ENCODE peak calls at places on chromosomes 4 and X, in eight cellular contexts. N is fibroblast of villous mesenchyme, I is left ventricle myocardium inferior, W is choroid plexus epithelial cell, O is GM12865, Z is astrocyte of the cerebellum, S is Caco-2, J is cardiac fibroblast. P is an unnamed sample.

GRCh38 chr4:46432923-46433322 is 43.0 kb upstream of the GABRA2 start:
- DNase-seq in O (no peak), J (peak; percentile 57), W (peak; percentile 71), Z (peak; percentile 39), I (no peak), S (no peak), N (peak; percentile 67), P (no peak)

GRCh38 chr4:156195914-156196313 is 242.2 kb upstream of the CTSO start:
- DNase-seq in S (no peak), O (peak; percentile 70), J (no peak), N (peak; percentile 7), W (peak; percentile 55), I (no peak), Z (no peak), P (no peak)

GRCh38 chrX:111322231-111322855 is 52.1 kb upstream of the CAPN6 start:
- DNase-seq in I (no peak), S (no peak), W (peak; percentile 1), Z (peak; percentile 19), O (no peak), J (no peak), N (no peak), P (no peak)

GRCh38 chr4:8039290-8039689 is 99.6 kb upstream of the AFAP1 start:
- DNase-seq in N (no peak), W (peak; percentile 10), Z (no peak), O (peak; percentile 24), J (no peak), I (no peak), S (no peak), P (no peak)

GRCh38 chr4:54322817-54323417 is 93.8 kb downstream of the PDGFRA start:
- DNase-seq in J (peak; percentile 75), W (peak; percentile 80), I (peak; percentile 43), N (peak; percentile 55), O (peak; percentile 79), S (peak; percentile 79), Z (peak; percentile 46), P (peak; percentile 3)

GRCh38 chrX:122866527-122866926 is 317.6 kb upstream of the GRIA3 start:
- DNase-seq in W (peak; percentile 83), O (no peak), I (no peak), J (peak; percentile 93), N (peak; percentile 71), S (peak; percentile 2), Z (no peak), P (peak; percentile 76)

GRCh38 chr4:93791570-93792195 is 36.9 kb upstream of the ATOH1 start:
- DNase-seq in I (no peak), J (peak; percentile 65), N (peak; percentile 43), O (peak; percentile 58), S (peak; percentile 57), W (peak; percentile 71), Z (peak; percentile 37), P (peak; percentile 5)

GRCh38 chr4:188779586-188779985 is 640.3 kb downstream of the TRIML1 start:
- DNase-seq in I (no peak), N (peak; percentile 5), W (peak; percentile 0), S (no peak), O (no peak), J (peak; percentile 67), Z (no peak), P (no peak)

GRCh38 chr4:76212301-76212700 is 1.3 kb downstream of the SCARB2 start:
- DNase-seq in N (no peak), J (peak; percentile 25), Z (no peak), I (no peak), O (no peak), W (no peak), S (no peak), P (no peak)

GRCh38 chrX:34585561-34585960 is 71.5 kb downstream of the TMEM47 start:
- DNase-seq in J (peak; percentile 16), I (no peak), Z (no peak), W (peak; percentile 7), S (no peak), N (no peak), O (no peak), P (no peak)

GRCh38 chrX:150324035-150324728 is 38.9 kb upstream of the MAMLD1 start:
- DNase-seq in S (no peak), O (no peak), I (no peak), W (peak; percentile 88), J (peak; percentile 89), N (peak; percentile 83), Z (peak; percentile 71), P (peak; percentile 37)

GRCh38 chr4:82842593-82842992 is 44.0 kb upstream of the SCD5 start:
- DNase-seq in I (no peak), Z (peak; percentile 8), S (peak; percentile 13), J (peak; percentile 39), N (peak; percentile 21), W (peak; percentile 58), O (no peak), P (no peak)

GRCh38 chr4:10115657-10116624 is 658 bp downstream of the WDR1 start:
- DNase-seq in Z (no peak), S (peak; percentile 75), O (peak; percentile 79), J (peak; percentile 49), N (peak; percentile 34), W (peak; percentile 55), I (no peak), P (no peak)

GRCh38 chrX:70525733-70526132 is 81.1 kb downstream of the DLG3 start:
- DNase-seq in Z (no peak), W (peak; percentile 6), J (no peak), N (no peak), I (no peak), O (no peak), S (peak; percentile 55), P (no peak)

GRCh38 chr4:100929135-100929534 is 411.3 kb upstream of the EMCN start:
- DNase-seq in J (no peak), O (no peak), I (no peak), Z (no peak), N (no peak), W (no peak), S (no peak), P (no peak)

GRCh38 chr4:24770111-24770584 is 25.2 kb upstream of the SOD3 start:
- DNase-seq in S (no peak), W (peak; percentile 97), O (peak; percentile 71), J (peak; percentile 74), I (no peak), N (peak; percentile 82), Z (peak; percentile 86), P (no peak)

GRCh38 chr4:101175896-101176676 is 171.2 kb downstream of the PPP3CA start:
- DNase-seq in W (no peak), J (no peak), Z (no peak), O (no peak), I (no peak), N (peak; percentile 48), S (no peak), P (no peak)

GRCh38 chr4:7721984-7722551 is 217.6 kb downstream of the AFAP1 start:
- DNase-seq in S (no peak), Z (no peak), O (no peak), I (no peak), J (peak; percentile 41), N (peak; percentile 28), W (peak; percentile 47), P (no peak)

GRCh38 chrX:111822191-111822590 is 53.8 kb upstream of the TRPC5OS start:
- DNase-seq in Z (no peak), S (no peak), W (no peak), J (no peak), I (no peak), O (no peak), N (no peak), P (no peak)

GRCh38 chr4:37538931-37539330 is 147.2 kb downstream of the RELL1 start:
- DNase-seq in Z (no peak), W (no peak), J (no peak), O (no peak), S (peak; percentile 49), I (no peak), N (no peak), P (no peak)

GRCh38 chr4:62871057-62871456 is 1538.2 kb downstream of the TECRL start:
- DNase-seq in O (no peak), J (no peak), I (no peak), N (no peak), S (no peak), Z (no peak), W (no peak), P (no peak)

GRCh38 chrX:42237956-42238355 is 314.6 kb upstream of the CASK start:
- DNase-seq in O (no peak), I (no peak), J (no peak), W (peak; percentile 4), N (peak; percentile 23), Z (peak; percentile 4), S (no peak), P (no peak)

GRCh38 chrX:134548257-134548732 is 88.3 kb downstream of the HPRT1 start:
- DNase-seq in S (no peak), Z (no peak), W (no peak), I (no peak), J (peak; percentile 25), O (peak; percentile 63), N (no peak), P (no peak)

GRCh38 chrX:78759081-78759480 is 11.6 kb downstream of the LPAR4 start:
- DNase-seq in O (no peak), J (no peak), N (no peak), I (no peak), S (no peak), W (no peak), Z (no peak), P (no peak)

GRCh38 chrX:78754917-78755316 is 7.4 kb downstream of the LPAR4 start:
- DNase-seq in I (no peak), J (no peak), S (no peak), O (peak; percentile 46), Z (no peak), W (no peak), N (no peak), P (no peak)

GRCh38 chrX:78753571-78753970 is 6.1 kb downstream of the LPAR4 start:
- DNase-seq in J (no peak), S (no peak), W (no peak), N (no peak), I (no peak), Z (no peak), O (no peak), P (no peak)
- TF ChIP-seq CTCF in J (no peak), S (no peak), W (no peak), N (no peak), I (no peak), Z (no peak), O (no peak), P (no peak)

GRCh38 chrX:68432648-68433047 is 647 bp downstream of the OPHN1 start:
- DNase-seq in S (peak; percentile 5), I (no peak), Z (no peak), J (no peak), W (no peak), O (no peak), N (no peak), P (no peak)
- H3K4me3 ChIP-seq in S (peak overlapping the region; percentile 69), I (peak overlapping the region; percentile 77), Z (peak overlapping the region; percentile 58), J (peak overlapping the region; percentile 65), W (peak overlapping the region; percentile 66), O (no peak overlapping the region), N (peak overlapping the region; percentile 67), P (peak overlapping the region; percentile 66)

GRCh38 chr4:117755438-117755837 is 278.8 kb upstream of the NDST3 start:
- DNase-seq in O (no peak), J (no peak), I (no peak), W (no peak), S (no peak), Z (no peak), N (no peak), P (no peak)
- TF ChIP-seq CTCF in O (no peak), J (no peak), I (no peak), W (no peak), S (no peak), Z (no peak), N (no peak), P (no peak)

DNA sequence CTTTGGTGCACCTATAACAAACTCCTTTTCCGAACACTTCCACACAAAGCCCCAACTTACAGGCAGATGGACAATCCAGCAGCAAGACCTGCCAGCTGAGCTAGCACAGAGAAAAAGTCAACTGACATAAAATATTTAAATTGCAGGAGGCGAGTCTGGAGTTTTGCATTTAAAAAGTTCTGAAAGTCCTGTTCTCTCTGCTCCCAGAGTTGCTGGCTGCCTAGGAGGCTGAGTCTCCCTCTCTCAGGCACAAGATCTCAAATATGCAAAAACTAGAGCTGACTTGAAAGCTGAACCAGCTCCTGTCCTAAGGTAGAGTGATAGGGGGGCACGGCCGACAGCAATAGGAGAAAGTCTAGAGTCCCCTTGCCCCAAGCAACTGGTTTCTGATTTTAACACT is 1.1 kb downstream of the LDB2 start:
- DNase-seq in N (no peak), O (no peak), J (no peak), W (peak; percentile 50), I (no peak), Z (no peak), S (no peak), P (no peak)
- H3K4me3 ChIP-seq in N (peak overlapping the region; percentile 57), O (peak overlapping the region; percentile 28), J (peak overlapping the region; percentile 19), W (peak overlapping the region; percentile 59), I (peak overlapping the region; percentile 73), Z (peak overlapping the region; percentile 25), S (no peak overlapping the region), P (peak overlapping the region; percentile 70)

P was measured in AG04449.